ENCODE peak calls at places on chromosomes 11 and 22, in six cellular contexts. One of them, this sample, is unnamed.

GRCh38 chr22:50443801-50444625 is 30.8 kb downstream of the SBF1 start:
- DNase-seq in lower leg skin: no peak
- DNase-seq in body of pancreas: peak; percentile 16
- DNase-seq in brain microvascular endothelial cell: no peak
- DNase-seq in mammary epithelial cell: no peak
- DNase-seq in epithelial cell of esophagus: no peak
- DNase-seq in this sample: no peak

GRCh38 chr11:109939176-109939810 is 153.9 kb upstream of the ZC3H12C start:
- DNase-seq in lower leg skin: peak; percentile 39
- DNase-seq in body of pancreas: peak; percentile 63
- DNase-seq in brain microvascular endothelial cell: peak; percentile 68
- DNase-seq in mammary epithelial cell: peak; percentile 68
- DNase-seq in epithelial cell of esophagus: peak; percentile 81
- DNase-seq in this sample: no peak

GRCh38 chr11:32081901-32082300 is 9.0 kb upstream of the RCN1 start:
- DNase-seq in lower leg skin: no peak
- DNase-seq in body of pancreas: no peak
- DNase-seq in brain microvascular endothelial cell: no peak
- DNase-seq in mammary epithelial cell: no peak
- DNase-seq in epithelial cell of esophagus: peak; percentile 24
- DNase-seq in this sample: no peak

GRCh38 chr11:34890812-34891211 is 25.4 kb downstream of the APIP start:
- DNase-seq in lower leg skin: no peak
- DNase-seq in body of pancreas: no peak
- DNase-seq in brain microvascular endothelial cell: peak; percentile 6
- DNase-seq in mammary epithelial cell: peak; percentile 21
- DNase-seq in epithelial cell of esophagus: peak; percentile 62
- DNase-seq in this sample: no peak

GRCh38 chr11:21464601-21465193 is 728.2 kb upstream of the ANO5 start:
- DNase-seq in lower leg skin: no peak
- DNase-seq in body of pancreas: no peak
- DNase-seq in brain microvascular endothelial cell: no peak
- DNase-seq in mammary epithelial cell: no peak
- DNase-seq in epithelial cell of esophagus: peak; percentile 7
- DNase-seq in this sample: no peak

GRCh38 chr22:24046024-24046423 is 34.9 kb downstream of the CABIN1 start:
- DNase-seq in lower leg skin: no peak
- DNase-seq in body of pancreas: no peak
- DNase-seq in brain microvascular endothelial cell: no peak
- DNase-seq in mammary epithelial cell: no peak
- DNase-seq in epithelial cell of esophagus: no peak
- DNase-seq in this sample: no peak

GRCh38 chr22:26295583-26296126 is 126.4 kb downstream of the SEZ6L start:
- DNase-seq in lower leg skin: no peak
- DNase-seq in body of pancreas: no peak
- DNase-seq in brain microvascular endothelial cell: no peak
- DNase-seq in mammary epithelial cell: no peak
- DNase-seq in epithelial cell of esophagus: no peak
- DNase-seq in this sample: no peak

GRCh38 chr11:45654242-45654641 is 11.2 kb downstream of the CHST1 start:
- DNase-seq in lower leg skin: no peak
- DNase-seq in body of pancreas: no peak
- DNase-seq in brain microvascular endothelial cell: no peak
- DNase-seq in mammary epithelial cell: no peak
- DNase-seq in epithelial cell of esophagus: no peak
- DNase-seq in this sample: no peak

GRCh38 chr11:129375731-129376657 is at the start of gene BARX2:
- DNase-seq in lower leg skin: no peak
- DNase-seq in body of pancreas: peak; percentile 79
- DNase-seq in brain microvascular endothelial cell: peak; percentile 59
- DNase-seq in mammary epithelial cell: peak; percentile 64
- DNase-seq in epithelial cell of esophagus: peak; percentile 87
- DNase-seq in this sample: peak; percentile 55

GRCh38 chr11:3126207-3126865 is 38.8 kb downstream of the OSBPL5 start:
- DNase-seq in lower leg skin: peak; percentile 60
- DNase-seq in body of pancreas: peak; percentile 18
- DNase-seq in brain microvascular endothelial cell: no peak
- DNase-seq in mammary epithelial cell: peak; percentile 47
- DNase-seq in epithelial cell of esophagus: peak; percentile 42
- DNase-seq in this sample: no peak

GRCh38 chr11:72189448-72190250 is 2.3 kb upstream of the FOLR1 start:
- DNase-seq in lower leg skin: no peak
- DNase-seq in body of pancreas: peak; percentile 44
- DNase-seq in brain microvascular endothelial cell: no peak
- DNase-seq in mammary epithelial cell: no peak
- DNase-seq in epithelial cell of esophagus: no peak
- DNase-seq in this sample: no peak

GRCh38 chr22:31945478-31945815 is 1.1 kb downstream of the YWHAH start:
- DNase-seq in lower leg skin: no peak
- DNase-seq in body of pancreas: peak; percentile 16
- DNase-seq in brain microvascular endothelial cell: no peak
- DNase-seq in mammary epithelial cell: no peak
- DNase-seq in epithelial cell of esophagus: no peak
- DNase-seq in this sample: no peak

GRCh38 chr11:123330071-123330470 is 100.0 kb upstream of the GRAMD1B start:
- DNase-seq in lower leg skin: no peak
- DNase-seq in body of pancreas: no peak
- DNase-seq in brain microvascular endothelial cell: no peak
- DNase-seq in mammary epithelial cell: no peak
- DNase-seq in epithelial cell of esophagus: no peak
- DNase-seq in this sample: no peak

GRCh38 chr11:56748597-56748996 is at the start of gene OR9G4:
- DNase-seq in lower leg skin: no peak
- DNase-seq in body of pancreas: no peak
- DNase-seq in brain microvascular endothelial cell: no peak
- DNase-seq in mammary epithelial cell: no peak
- DNase-seq in epithelial cell of esophagus: no peak
- DNase-seq in this sample: no peak

GRCh38 chr11:117825538-117826359 is 1.2 kb upstream of the FXYD2 start:
- DNase-seq in lower leg skin: no peak
- DNase-seq in body of pancreas: no peak
- DNase-seq in brain microvascular endothelial cell: no peak
- DNase-seq in mammary epithelial cell: no peak
- DNase-seq in epithelial cell of esophagus: no peak
- DNase-seq in this sample: no peak

GRCh38 chr11:130145975-130146776 is 13.4 kb upstream of the ST14 start:
- DNase-seq in lower leg skin: no peak
- DNase-seq in body of pancreas: peak; percentile 73
- DNase-seq in brain microvascular endothelial cell: no peak
- DNase-seq in mammary epithelial cell: peak; percentile 99
- DNase-seq in epithelial cell of esophagus: peak; percentile 97
- DNase-seq in this sample: no peak

GRCh38 chr11:102244681-102245409 is 72.4 kb upstream of the BIRC3 start:
- DNase-seq in lower leg skin: no peak
- DNase-seq in body of pancreas: no peak
- DNase-seq in brain microvascular endothelial cell: peak; percentile 84
- DNase-seq in mammary epithelial cell: peak; percentile 95
- DNase-seq in epithelial cell of esophagus: peak; percentile 94
- DNase-seq in this sample: no peak

GRCh38 chr11:64619811-64620285 is 28.8 kb downstream of the SLC22A12 start:
- DNase-seq in lower leg skin: no peak
- DNase-seq in body of pancreas: peak; percentile 64
- DNase-seq in brain microvascular endothelial cell: peak; percentile 63
- DNase-seq in mammary epithelial cell: peak; percentile 17
- DNase-seq in epithelial cell of esophagus: peak; percentile 46
- DNase-seq in this sample: no peak

GRCh38 chr11:44324787-44325525 is 15.0 kb upstream of the ALX4 start:
- DNase-seq in lower leg skin: no peak
- DNase-seq in body of pancreas: no peak
- DNase-seq in brain microvascular endothelial cell: no peak
- DNase-seq in mammary epithelial cell: no peak
- DNase-seq in epithelial cell of esophagus: no peak
- DNase-seq in this sample: no peak

GRCh38 chr11:36271794-36272409 is 17.3 kb downstream of the COMMD9 start:
- DNase-seq in lower leg skin: no peak
- DNase-seq in body of pancreas: no peak
- DNase-seq in brain microvascular endothelial cell: no peak
- DNase-seq in mammary epithelial cell: no peak
- DNase-seq in epithelial cell of esophagus: no peak
- DNase-seq in this sample: no peak
- TF ChIP-seq CTCF in lower leg skin: no peak
- TF ChIP-seq CTCF in body of pancreas: no peak
- TF ChIP-seq CTCF in brain microvascular endothelial cell: peak; percentile 30
- TF ChIP-seq CTCF in mammary epithelial cell: no peak
- TF ChIP-seq CTCF in epithelial cell of esophagus: no peak
- TF ChIP-seq CTCF in this sample: no peak

GRCh38 chr11:62627718-62628117 is 5.9 kb upstream of the B3GAT3 start:
- DNase-seq in lower leg skin: no peak
- DNase-seq in body of pancreas: no peak
- DNase-seq in brain microvascular endothelial cell: no peak
- DNase-seq in mammary epithelial cell: no peak
- DNase-seq in epithelial cell of esophagus: peak; percentile 26
- DNase-seq in this sample: no peak
- TF ChIP-seq CTCF in lower leg skin: no peak
- TF ChIP-seq CTCF in body of pancreas: no peak
- TF ChIP-seq CTCF in brain microvascular endothelial cell: peak; percentile 24
- TF ChIP-seq CTCF in mammary epithelial cell: no peak
- TF ChIP-seq CTCF in epithelial cell of esophagus: peak; percentile 21
- TF ChIP-seq CTCF in this sample: no peak

DNA sequence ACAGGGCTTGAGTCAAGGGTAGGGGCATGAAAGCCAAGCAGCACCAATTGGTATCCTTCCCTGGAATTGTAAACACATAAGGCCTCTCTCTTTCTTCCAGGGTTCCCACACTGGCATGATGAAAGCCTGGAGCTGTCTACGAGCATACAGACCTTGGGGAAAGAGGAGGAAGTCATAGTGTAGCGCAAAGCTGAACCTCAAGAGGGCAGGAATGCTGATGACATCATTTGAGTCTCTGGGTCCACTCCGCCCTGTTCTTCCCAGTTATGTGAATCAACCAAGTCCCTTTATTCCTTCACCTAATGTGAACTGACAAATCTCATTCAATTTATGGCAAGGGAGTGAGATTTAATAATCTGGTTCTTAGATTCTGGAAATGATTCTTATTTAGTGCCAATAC is 266.4 kb upstream of the NCAM1 start:
- DNase-seq in lower leg skin: no peak
- DNase-seq in body of pancreas: no peak
- DNase-seq in brain microvascular endothelial cell: no peak
- DNase-seq in mammary epithelial cell: peak; percentile 40
- DNase-seq in epithelial cell of esophagus: peak; percentile 57
- DNase-seq in this sample: no peak
- TF ChIP-seq CTCF in lower leg skin: no peak
- TF ChIP-seq CTCF in body of pancreas: no peak
- TF ChIP-seq CTCF in brain microvascular endothelial cell: no peak
- TF ChIP-seq CTCF in mammary epithelial cell: no peak
- TF ChIP-seq CTCF in epithelial cell of esophagus: peak; percentile 27
- TF ChIP-seq CTCF in this sample: no peak

GRCh38 chr11:120281161-120281795 is 41.3 kb downstream of the POU2F3 start:
- DNase-seq in lower leg skin: no peak
- DNase-seq in body of pancreas: no peak
- DNase-seq in brain microvascular endothelial cell: no peak
- DNase-seq in mammary epithelial cell: no peak
- DNase-seq in epithelial cell of esophagus: no peak
- DNase-seq in this sample: no peak
- TF ChIP-seq CTCF in lower leg skin: no peak
- TF ChIP-seq CTCF in body of pancreas: no peak
- TF ChIP-seq CTCF in brain microvascular endothelial cell: no peak
- TF ChIP-seq CTCF in mammary epithelial cell: no peak
- TF ChIP-seq CTCF in epithelial cell of esophagus: no peak
- TF ChIP-seq CTCF in this sample: no peak

DNA sequence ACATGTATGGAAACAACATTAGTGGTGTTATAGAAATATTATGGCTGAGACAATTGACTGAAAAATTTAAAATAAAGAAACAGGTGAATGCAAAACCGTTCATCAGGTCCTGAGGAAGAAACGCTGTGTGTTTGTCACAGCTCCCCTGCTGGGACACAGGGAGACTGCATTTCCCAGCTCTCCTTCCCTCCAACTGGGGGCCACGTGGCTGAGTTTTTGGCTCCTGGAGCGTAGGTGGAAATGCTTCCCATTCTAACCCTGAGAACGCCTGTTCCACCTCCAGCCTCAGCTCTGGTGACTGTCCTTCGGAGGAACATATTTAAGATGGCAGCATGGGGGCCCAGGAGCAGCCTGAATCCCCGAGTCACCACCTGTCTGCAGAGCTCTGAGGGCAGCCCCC is 398.6 kb downstream of the BRD1 start:
- DNase-seq in lower leg skin: no peak
- DNase-seq in body of pancreas: no peak
- DNase-seq in brain microvascular endothelial cell: no peak
- DNase-seq in mammary epithelial cell: no peak
- DNase-seq in epithelial cell of esophagus: no peak
- DNase-seq in this sample: no peak
- TF ChIP-seq CTCF in lower leg skin: no peak
- TF ChIP-seq CTCF in body of pancreas: no peak
- TF ChIP-seq CTCF in brain microvascular endothelial cell: no peak
- TF ChIP-seq CTCF in mammary epithelial cell: no peak
- TF ChIP-seq CTCF in epithelial cell of esophagus: no peak
- TF ChIP-seq CTCF in this sample: no peak

GRCh38 chr11:66310324-66310723 is 6.5 kb downstream of the CD248 start:
- DNase-seq in lower leg skin: no peak
- DNase-seq in body of pancreas: no peak
- DNase-seq in brain microvascular endothelial cell: no peak
- DNase-seq in mammary epithelial cell: no peak
- DNase-seq in epithelial cell of esophagus: no peak
- DNase-seq in this sample: no peak

GRCh38 chr11:66311965-66312548 is 4.8 kb downstream of the CD248 start:
- DNase-seq in lower leg skin: peak; percentile 93
- DNase-seq in body of pancreas: peak; percentile 94
- DNase-seq in brain microvascular endothelial cell: peak; percentile 84
- DNase-seq in mammary epithelial cell: peak; percentile 91
- DNase-seq in epithelial cell of esophagus: peak; percentile 94
- DNase-seq in this sample: peak; percentile 82

GRCh38 chr11:66312549-66313320 is 4.1 kb downstream of the CD248 start:
- DNase-seq in lower leg skin: peak; percentile 99
- DNase-seq in body of pancreas: peak; percentile 100
- DNase-seq in brain microvascular endothelial cell: peak; percentile 99
- DNase-seq in mammary epithelial cell: peak; percentile 93
- DNase-seq in epithelial cell of esophagus: peak; percentile 99
- DNase-seq in this sample: peak; percentile 99

GRCh38 chr11:66313321-66314185 is 3.3 kb downstream of the CD248 start:
- DNase-seq in lower leg skin: no peak
- DNase-seq in body of pancreas: no peak
- DNase-seq in brain microvascular endothelial cell: no peak
- DNase-seq in mammary epithelial cell: no peak
- DNase-seq in epithelial cell of esophagus: no peak
- DNase-seq in this sample: peak; percentile 69

GRCh38 chr11:66311470-66311964 is 5.3 kb downstream of the CD248 start:
- DNase-seq in lower leg skin: no peak
- DNase-seq in body of pancreas: no peak
- DNase-seq in brain microvascular endothelial cell: no peak
- DNase-seq in mammary epithelial cell: no peak
- DNase-seq in epithelial cell of esophagus: no peak
- DNase-seq in this sample: no peak
- TF ChIP-seq CTCF in lower leg skin: no peak
- TF ChIP-seq CTCF in body of pancreas: no peak
- TF ChIP-seq CTCF in brain microvascular endothelial cell: no peak
- TF ChIP-seq CTCF in mammary epithelial cell: peak; percentile 82
- TF ChIP-seq CTCF in epithelial cell of esophagus: no peak
- TF ChIP-seq CTCF in this sample: peak; percentile 73

GRCh38 chr22:41543854-41544670 is at the start of gene POLR3H:
- DNase-seq in lower leg skin: peak; percentile 97
- DNase-seq in body of pancreas: peak; percentile 100
- DNase-seq in brain microvascular endothelial cell: peak; percentile 98
- DNase-seq in mammary epithelial cell: peak; percentile 96
- DNase-seq in epithelial cell of esophagus: peak; percentile 99
- DNase-seq in this sample: peak; percentile 98
- TF ChIP-seq CTCF in lower leg skin: no peak
- TF ChIP-seq CTCF in body of pancreas: peak; percentile 75
- TF ChIP-seq CTCF in brain microvascular endothelial cell: peak; percentile 62
- TF ChIP-seq CTCF in mammary epithelial cell: peak; percentile 33
- TF ChIP-seq CTCF in epithelial cell of esophagus: peak; percentile 43
- TF ChIP-seq CTCF in this sample: peak; percentile 42

GRCh38 chr11:74731301-74732094 is at the start of gene CHRDL2:
- DNase-seq in lower leg skin: no peak
- DNase-seq in body of pancreas: peak; percentile 56
- DNase-seq in brain microvascular endothelial cell: no peak
- DNase-seq in mammary epithelial cell: no peak
- DNase-seq in epithelial cell of esophagus: peak; percentile 35
- DNase-seq in this sample: no peak
- TF ChIP-seq CTCF in lower leg skin: no peak
- TF ChIP-seq CTCF in body of pancreas: no peak
- TF ChIP-seq CTCF in brain microvascular endothelial cell: no peak
- TF ChIP-seq CTCF in mammary epithelial cell: no peak
- TF ChIP-seq CTCF in epithelial cell of esophagus: no peak
- TF ChIP-seq CTCF in this sample: no peak

This sample was measured in mesothelial cell of epicardium.